ENCODE peak calls at places on chromosomes 11 and 22, in six cellular contexts. C is NCI-H1105; Z is CD4-positive, CD25-positive, alpha-beta regulatory T cell; M is GM13976; P is stimulated activated CD4-positive, alpha-beta T cell treated with anti-CD3 and anti-CD28 coated beads, Interleukin-4, amount 100 ng/mL, for 48 hours; B is left lung. Y is an unnamed sample.

GRCh38 chr11:16204261-16204660 is 152.1 kb downstream of the SOX6 start:
- DNase-seq in Z (no peak), C (no peak), M (no peak), P (no peak), B (no peak), Y (no peak)

GRCh38 chr11:66546368-66546965 is at the start of gene ACTN3:
- DNase-seq in B (no peak), M (peak), P (peak), Z (peak), C (no peak), Y (no peak)

GRCh38 chr11:118996926-118997626 is 862 bp upstream of the CENATAC start:
- DNase-seq in P (peak), C (no peak), Z (peak), M (peak), B (no peak), Y (no peak)

GRCh38 chr11:2186669-2187266 is 15.2 kb upstream of the TH start:
- DNase-seq in B (no peak), M (peak), Z (peak), P (peak), C (no peak), Y (no peak)

GRCh38 chr11:32426819-32427615 is 8.3 kb downstream of the WT1 start:
- DNase-seq in B (no peak), C (peak), M (peak), Z (no peak), P (no peak), Y (no peak)

GRCh38 chr22:43895986-43896645 is 4.3 kb upstream of the PNPLA5 start:
- DNase-seq in B (no peak), P (no peak), Z (no peak), C (no peak), M (no peak), Y (no peak)

GRCh38 chr11:111770581-111771134 is 4.5 kb upstream of the PPP2R1B start:
- DNase-seq in C (no peak), Z (no peak), B (no peak), M (no peak), P (no peak), Y (peak)

GRCh38 chr11:117669062-117669461 is 128.0 kb downstream of the DSCAML1 start:
- DNase-seq in B (peak), P (no peak), Z (no peak), C (peak), M (no peak), Y (peak)

GRCh38 chr11:100619484-100619883 is 67.6 kb upstream of the ARHGAP42 start:
- DNase-seq in M (no peak), B (no peak), Z (no peak), P (no peak), C (no peak), Y (no peak)

GRCh38 chr11:61974766-61975631 is 7.6 kb upstream of the FTH1 start:
- DNase-seq in P (no peak), Z (no peak), M (no peak), C (peak), B (no peak), Y (peak)

GRCh38 chr11:96303067-96303466 is 39.9 kb downstream of the MAML2 start:
- DNase-seq in M (no peak), P (no peak), B (no peak), Z (no peak), C (no peak), Y (no peak)

GRCh38 chr11:5937868-5938602 is 4.0 kb upstream of the OR56A3 start:
- DNase-seq in C (peak), P (no peak), B (no peak), M (no peak), Z (no peak), Y (no peak)

GRCh38 chr11:47607380-47607779 is 13.2 kb upstream of the C1QTNF4 start:
- DNase-seq in B (no peak), P (no peak), Z (no peak), C (no peak), M (no peak), Y (no peak)

GRCh38 chr11:116835791-116836647 is 1.4 kb downstream of the APOA1 start:
- DNase-seq in C (peak), Z (peak), B (peak), M (peak), P (peak), Y (peak)

Y was measured in NCI-H2029 treated with DMSO at 0.1 percent for 48 hours.